ENCODE peak calls at places on chromosome 20, in nine cellular contexts. One of them, this sample, is unnamed.

GRCh38 chr20:36575066-36575743 is 1.8 kb downstream of the TGIF2 start:
- DNase-seq in pancreas: peak
- DNase-seq in BJ: no peak
- DNase-seq in lower lobe of right lung: peak
- DNase-seq in BE2C: peak
- DNase-seq in A673: peak
- DNase-seq in neural progenitor cell: peak
- DNase-seq in uterus: peak
- DNase-seq in right atrium auricular region: peak
- DNase-seq in this sample: peak

GRCh38 chr20:16107172-16107870 is 465.9 kb downstream of the KIF16B start:
- DNase-seq in right atrium auricular region: no peak
- DNase-seq in lower lobe of right lung: no peak
- DNase-seq in BE2C: peak
- DNase-seq in pancreas: no peak
- DNase-seq in uterus: no peak
- DNase-seq in BJ: no peak
- DNase-seq in neural progenitor cell: peak
- DNase-seq in A673: no peak
- DNase-seq in this sample: no peak

GRCh38 chr20:36305602-36306556 is at the start of gene DLGAP4:
- DNase-seq in pancreas: no peak
- DNase-seq in neural progenitor cell: peak
- DNase-seq in BE2C: no peak
- DNase-seq in lower lobe of right lung: no peak
- DNase-seq in uterus: no peak
- DNase-seq in BJ: no peak
- DNase-seq in A673: no peak
- DNase-seq in right atrium auricular region: peak
- DNase-seq in this sample: no peak

GRCh38 chr20:47785900-47786762 is 850 bp upstream of the SULF2 start:
- DNase-seq in lower lobe of right lung: no peak
- DNase-seq in A673: peak
- DNase-seq in BE2C: peak
- DNase-seq in right atrium auricular region: peak
- DNase-seq in uterus: peak
- DNase-seq in BJ: no peak
- DNase-seq in neural progenitor cell: peak
- DNase-seq in pancreas: peak
- DNase-seq in this sample: peak

GRCh38 chr20:44834693-44835092 is 24.3 kb upstream of the RIMS4 start:
- DNase-seq in BE2C: no peak
- DNase-seq in pancreas: no peak
- DNase-seq in lower lobe of right lung: no peak
- DNase-seq in uterus: no peak
- DNase-seq in right atrium auricular region: no peak
- DNase-seq in neural progenitor cell: no peak
- DNase-seq in A673: no peak
- DNase-seq in BJ: no peak
- DNase-seq in this sample: no peak

GRCh38 chr20:34971873-34972235 is 16.2 kb downstream of the MYH7B start:
- DNase-seq in BE2C: no peak
- DNase-seq in neural progenitor cell: no peak
- DNase-seq in uterus: no peak
- DNase-seq in pancreas: no peak
- DNase-seq in right atrium auricular region: no peak
- DNase-seq in A673: no peak
- DNase-seq in BJ: no peak
- DNase-seq in lower lobe of right lung: no peak
- DNase-seq in this sample: no peak

GRCh38 chr20:6525447-6526303 is 241.8 kb upstream of the BMP2 start:
- DNase-seq in A673: peak
- DNase-seq in BE2C: no peak
- DNase-seq in right atrium auricular region: no peak
- DNase-seq in uterus: no peak
- DNase-seq in BJ: no peak
- DNase-seq in neural progenitor cell: peak
- DNase-seq in pancreas: no peak
- DNase-seq in lower lobe of right lung: no peak
- DNase-seq in this sample: no peak

GRCh38 chr20:101975-102374 is 14.5 kb downstream of the DEFB125 start:
- DNase-seq in pancreas: no peak
- DNase-seq in lower lobe of right lung: no peak
- DNase-seq in A673: no peak
- DNase-seq in right atrium auricular region: no peak
- DNase-seq in neural progenitor cell: no peak
- DNase-seq in BE2C: no peak
- DNase-seq in BJ: no peak
- DNase-seq in uterus: no peak
- DNase-seq in this sample: no peak

GRCh38 chr20:10861619-10862018 is 187.8 kb upstream of the JAG1 start:
- DNase-seq in neural progenitor cell: no peak
- DNase-seq in uterus: no peak
- DNase-seq in BE2C: no peak
- DNase-seq in right atrium auricular region: no peak
- DNase-seq in A673: no peak
- DNase-seq in lower lobe of right lung: no peak
- DNase-seq in pancreas: no peak
- DNase-seq in BJ: no peak
- DNase-seq in this sample: no peak

DNA sequence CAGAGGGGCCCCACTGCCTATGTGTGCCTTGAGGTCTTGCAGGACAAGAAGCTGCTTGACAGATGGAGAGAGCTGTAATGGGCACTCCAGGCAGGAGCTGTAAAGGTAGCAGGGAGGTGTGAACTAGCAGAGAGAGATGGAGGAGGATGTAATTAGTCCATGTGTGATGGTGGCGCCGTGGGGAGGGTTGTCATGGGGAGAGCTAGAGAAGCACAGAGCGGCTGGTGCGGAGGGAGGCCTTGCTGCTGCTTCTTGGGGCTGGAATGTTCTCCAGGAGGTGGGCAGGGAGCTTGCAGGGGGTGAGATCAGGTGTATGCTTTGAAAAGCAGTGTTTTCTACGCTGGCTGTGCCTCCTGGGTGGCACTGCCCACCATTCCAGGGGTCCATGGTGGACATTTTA is 32.1 kb downstream of the APCDD1L start:
- DNase-seq in BJ: no peak
- DNase-seq in BE2C: no peak
- DNase-seq in pancreas: no peak
- DNase-seq in neural progenitor cell: no peak
- DNase-seq in uterus: no peak
- DNase-seq in right atrium auricular region: no peak
- DNase-seq in lower lobe of right lung: no peak
- DNase-seq in A673: no peak
- DNase-seq in this sample: no peak
- TF ChIP-seq CTCF in BJ: no peak
- TF ChIP-seq CTCF in BE2C: no peak
- TF ChIP-seq CTCF in pancreas: no peak
- TF ChIP-seq CTCF in neural progenitor cell: no peak
- TF ChIP-seq CTCF in uterus: no peak
- TF ChIP-seq CTCF in right atrium auricular region: no peak
- TF ChIP-seq CTCF in lower lobe of right lung: no peak
- TF ChIP-seq CTCF in A673: no peak
- TF ChIP-seq CTCF in this sample: no peak

DNA sequence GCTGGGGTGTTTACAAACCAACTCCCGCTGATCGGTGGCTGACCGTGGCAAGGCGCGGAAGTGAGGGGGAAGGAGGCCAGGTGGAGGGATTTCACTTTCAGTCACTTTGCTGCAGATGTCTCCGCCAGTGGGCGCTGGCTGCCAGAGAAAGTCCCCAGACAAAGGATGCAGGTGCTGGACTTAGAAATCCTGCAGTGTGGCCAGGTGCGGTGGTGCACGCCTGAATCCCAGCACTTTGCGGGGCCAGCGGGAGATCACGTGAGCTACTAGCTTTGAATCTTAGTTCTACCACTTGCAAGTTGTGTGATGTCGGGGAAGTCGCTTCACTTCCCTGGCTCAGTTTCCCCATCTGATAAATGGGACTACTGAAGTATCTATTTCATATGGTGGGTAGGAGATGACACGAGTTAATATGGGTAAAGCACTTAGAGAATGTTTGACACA is 180.4 kb downstream of the ZNF217 start:
- DNase-seq in BE2C: no peak
- DNase-seq in BJ: no peak
- DNase-seq in neural progenitor cell: peak
- DNase-seq in right atrium auricular region: no peak
- DNase-seq in A673: no peak
- DNase-seq in pancreas: peak
- DNase-seq in uterus: no peak
- DNase-seq in lower lobe of right lung: peak
- DNase-seq in this sample: peak
- TF ChIP-seq CTCF in BE2C: no peak
- TF ChIP-seq CTCF in BJ: no peak
- TF ChIP-seq CTCF in neural progenitor cell: peak
- TF ChIP-seq CTCF in right atrium auricular region: no peak
- TF ChIP-seq CTCF in A673: no peak
- TF ChIP-seq CTCF in pancreas: no peak
- TF ChIP-seq CTCF in uterus: no peak
- TF ChIP-seq CTCF in lower lobe of right lung: peak
- TF ChIP-seq CTCF in this sample: no peak

GRCh38 chr20:32017711-32018251 is 7.5 kb downstream of the CCM2L start:
- DNase-seq in A673: no peak
- DNase-seq in BE2C: peak
- DNase-seq in pancreas: peak
- DNase-seq in right atrium auricular region: no peak
- DNase-seq in neural progenitor cell: peak
- DNase-seq in uterus: no peak
- DNase-seq in BJ: no peak
- DNase-seq in lower lobe of right lung: peak
- DNase-seq in this sample: no peak
- TF ChIP-seq CTCF in A673: no peak
- TF ChIP-seq CTCF in BE2C: peak
- TF ChIP-seq CTCF in pancreas: peak
- TF ChIP-seq CTCF in right atrium auricular region: no peak
- TF ChIP-seq CTCF in neural progenitor cell: peak
- TF ChIP-seq CTCF in uterus: no peak
- TF ChIP-seq CTCF in BJ: no peak
- TF ChIP-seq CTCF in lower lobe of right lung: peak
- TF ChIP-seq CTCF in this sample: no peak

GRCh38 chr20:51013577-51014330 is 9.2 kb downstream of the KCNG1 start:
- DNase-seq in pancreas: no peak
- DNase-seq in lower lobe of right lung: no peak
- DNase-seq in uterus: no peak
- DNase-seq in BJ: no peak
- DNase-seq in right atrium auricular region: no peak
- DNase-seq in A673: no peak
- DNase-seq in BE2C: no peak
- DNase-seq in neural progenitor cell: no peak
- DNase-seq in this sample: no peak

GRCh38 chr20:51016521-51016920 is 6.4 kb downstream of the KCNG1 start:
- DNase-seq in BJ: no peak
- DNase-seq in right atrium auricular region: no peak
- DNase-seq in neural progenitor cell: no peak
- DNase-seq in lower lobe of right lung: no peak
- DNase-seq in BE2C: no peak
- DNase-seq in uterus: no peak
- DNase-seq in pancreas: no peak
- DNase-seq in A673: no peak
- DNase-seq in this sample: no peak

GRCh38 chr20:51017313-51017712 is 5.6 kb downstream of the KCNG1 start:
- DNase-seq in pancreas: no peak
- DNase-seq in right atrium auricular region: no peak
- DNase-seq in neural progenitor cell: no peak
- DNase-seq in A673: no peak
- DNase-seq in BE2C: no peak
- DNase-seq in uterus: no peak
- DNase-seq in BJ: no peak
- DNase-seq in lower lobe of right lung: no peak
- DNase-seq in this sample: no peak

GRCh38 chr20:51012357-51012756 is 10.6 kb downstream of the KCNG1 start:
- DNase-seq in pancreas: no peak
- DNase-seq in A673: no peak
- DNase-seq in right atrium auricular region: no peak
- DNase-seq in BJ: no peak
- DNase-seq in lower lobe of right lung: no peak
- DNase-seq in BE2C: no peak
- DNase-seq in neural progenitor cell: no peak
- DNase-seq in uterus: no peak
- DNase-seq in this sample: no peak

DNA sequence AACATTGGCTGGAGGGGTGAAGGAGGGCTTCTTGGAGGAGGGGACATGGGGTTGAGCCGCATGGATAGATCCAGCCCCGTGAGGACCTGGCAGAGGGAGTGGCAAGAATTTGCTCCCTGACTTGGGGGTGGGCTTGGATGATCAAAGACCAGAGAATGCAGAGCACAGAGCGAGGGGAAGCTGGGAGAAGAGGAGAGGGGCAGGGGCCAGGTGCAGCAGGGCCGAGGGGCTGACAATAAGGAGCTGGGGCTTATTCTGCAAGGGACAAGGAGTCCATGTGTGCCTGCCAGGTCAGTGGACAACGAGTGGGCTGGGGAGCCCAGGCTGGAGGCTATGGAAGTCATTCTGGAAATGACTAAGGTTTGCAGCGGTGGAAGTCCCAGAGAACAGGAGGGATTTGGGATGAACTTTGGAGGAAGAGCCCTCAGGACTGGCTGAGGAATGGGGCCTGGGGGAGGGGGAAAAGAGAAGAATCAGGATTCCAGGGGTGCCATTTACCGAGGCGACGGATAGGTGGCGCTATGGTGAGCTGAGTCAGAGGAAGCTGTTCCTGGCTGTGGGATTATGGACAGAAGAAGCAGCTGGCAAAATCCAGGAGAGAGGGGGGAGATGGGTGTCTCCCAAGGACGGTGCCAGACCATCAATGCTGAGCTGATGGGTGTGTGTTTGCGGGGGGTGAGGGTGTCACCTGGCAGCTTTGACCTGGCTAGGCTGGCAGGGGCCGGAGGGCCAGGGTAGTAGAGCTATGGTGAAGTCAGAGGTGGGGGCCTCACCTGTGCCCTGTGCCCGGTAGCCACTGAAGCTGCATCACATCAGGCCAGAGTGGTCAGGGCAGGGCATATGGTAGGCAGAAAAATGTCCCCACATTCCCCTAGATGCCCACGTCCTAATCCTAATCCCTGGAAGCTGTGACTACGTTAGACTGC is 7.8 kb downstream of the KCNG1 start:
- DNase-seq in right atrium auricular region: peak
- DNase-seq in pancreas: peak
- DNase-seq in lower lobe of right lung: no peak
- DNase-seq in BJ: no peak
- DNase-seq in A673: peak
- DNase-seq in neural progenitor cell: peak
- DNase-seq in uterus: peak
- DNase-seq in BE2C: peak
- DNase-seq in this sample: no peak
- TF ChIP-seq CTCF in right atrium auricular region: peak
- TF ChIP-seq CTCF in pancreas: peak
- TF ChIP-seq CTCF in lower lobe of right lung: peak
- TF ChIP-seq CTCF in BJ: peak
- TF ChIP-seq CTCF in A673: peak
- TF ChIP-seq CTCF in neural progenitor cell: peak
- TF ChIP-seq CTCF in uterus: peak
- TF ChIP-seq CTCF in BE2C: peak
- TF ChIP-seq CTCF in this sample: peak

GRCh38 chr20:22908437-22908836 is 126.7 kb upstream of the SSTR4 start:
- DNase-seq in right atrium auricular region: no peak
- DNase-seq in neural progenitor cell: no peak
- DNase-seq in uterus: no peak
- DNase-seq in A673: no peak
- DNase-seq in BE2C: no peak
- DNase-seq in BJ: no peak
- DNase-seq in lower lobe of right lung: no peak
- DNase-seq in pancreas: no peak
- DNase-seq in this sample: no peak
- TF ChIP-seq CTCF in right atrium auricular region: no peak
- TF ChIP-seq CTCF in neural progenitor cell: no peak
- TF ChIP-seq CTCF in uterus: no peak
- TF ChIP-seq CTCF in A673: no peak
- TF ChIP-seq CTCF in BE2C: no peak
- TF ChIP-seq CTCF in BJ: no peak
- TF ChIP-seq CTCF in lower lobe of right lung: no peak
- TF ChIP-seq CTCF in pancreas: no peak
- TF ChIP-seq CTCF in this sample: no peak

GRCh38 chr20:45971675-45972499 is at the start of gene ZNF335:
- DNase-seq in A673: peak
- DNase-seq in lower lobe of right lung: peak
- DNase-seq in BJ: peak
- DNase-seq in right atrium auricular region: peak
- DNase-seq in uterus: peak
- DNase-seq in pancreas: peak
- DNase-seq in neural progenitor cell: peak
- DNase-seq in BE2C: peak
- DNase-seq in this sample: peak
- TF ChIP-seq CTCF in A673: no peak
- TF ChIP-seq CTCF in lower lobe of right lung: peak
- TF ChIP-seq CTCF in BJ: peak
- TF ChIP-seq CTCF in right atrium auricular region: peak
- TF ChIP-seq CTCF in uterus: peak
- TF ChIP-seq CTCF in pancreas: no peak
- TF ChIP-seq CTCF in neural progenitor cell: peak
- TF ChIP-seq CTCF in BE2C: peak
- TF ChIP-seq CTCF in this sample: peak